ENCODE peak calls at places on chromosomes 3 and 15, in four cellular contexts. N is GM18507; D is non-pigmented ciliary epithelial cell; W is stimulated activated CD8-positive, alpha-beta memory T cell treated with anti-CD3 and anti-CD28 coated beads, Interleukin-7, amount 100 ng/mL, for 1 hour. X is an unnamed sample.
A peak's percentile ranks its signal among the peaks of the same experiment; 100 is the strongest.

GRCh38 chr15:77870195-77871065 is 207.1 kb downstream of the TBC1D2B start:
- DNase-seq in N (peak; percentile 54), D (peak; percentile 17), W (no peak), X (peak; percentile 78)

GRCh38 chr3:5078151-5078550 is 43.9 kb upstream of the ARL8B start:
- DNase-seq in N (no peak), D (no peak), W (no peak), X (no peak)

GRCh38 chr15:85331666-85332261 is 48.6 kb upstream of the AKAP13 start:
- DNase-seq in N (no peak), D (no peak), W (no peak), X (no peak)

GRCh38 chr15:34436126-34436955 is 1.3 kb downstream of the GOLGA8A start:
- DNase-seq in N (no peak), D (no peak), W (no peak), X (peak; percentile 27)

GRCh38 chr15:90910441-90911301 is 7.6 kb downstream of the MAN2A2 start:
- DNase-seq in N (no peak), D (no peak), W (no peak), X (no peak)

GRCh38 chr15:63722144-63722543 is 111.6 kb downstream of the HERC1 start:
- DNase-seq in N (no peak), D (no peak), W (no peak), X (no peak)

GRCh38 chr3:22951910-22952309 is 251.2 kb upstream of the UBE2E2 start:
- DNase-seq in N (no peak), D (no peak), W (no peak), X (peak; percentile 18)

GRCh38 chr3:140931801-140932200 is 9.8 kb upstream of the SLC25A36 start:
- DNase-seq in N (no peak), D (no peak), W (no peak), X (no peak)

GRCh38 chr15:40949756-40950207 is 3.5 kb upstream of the CHAC1 start:
- DNase-seq in N (no peak), D (no peak), W (no peak), X (no peak)